ENCODE peak calls at places on chromosomes 7 and 10, in eight cellular contexts. Y, F, T, O, N, J, G and Q are unnamed samples.

GRCh38 chr7:131895541-131896173 is 339.2 kb upstream of the PODXL start:
- DNase-seq in Y (no peak), F (no peak), T (peak), O (no peak), N (peak), J (no peak), G (no peak), Q (no peak)

GRCh38 chr10:115164220-115164619 is 71.1 kb downstream of the ATRNL1 start:
- DNase-seq in Y (no peak), F (no peak), T (no peak), O (no peak), N (no peak), J (no peak), G (no peak), Q (no peak)

GRCh38 chr10:125548878-125549277 is 134.1 kb downstream of the TEX36 start:
- DNase-seq in Y (no peak), F (no peak), T (no peak), O (no peak), N (no peak), J (no peak), G (no peak), Q (no peak)

GRCh38 chr10:124579003-124579384 is 117.4 kb downstream of the LHPP start:
- DNase-seq in Y (no peak), F (no peak), T (no peak), O (no peak), N (no peak), J (no peak), G (no peak), Q (no peak)

GRCh38 chr10:132628966-132629900 is 91.6 kb downstream of the INPP5A start:
- DNase-seq in Y (no peak), F (no peak), T (peak), O (no peak), N (no peak), J (no peak), G (no peak), Q (no peak)

GRCh38 chr7:116828281-116828680 is 34.1 kb upstream of the CAPZA2 start:
- DNase-seq in Y (no peak), F (no peak), T (no peak), O (no peak), N (no peak), J (no peak), G (no peak), Q (no peak)

GRCh38 chr7:121544726-121545125 is 148.6 kb upstream of the FAM3C start:
- DNase-seq in Y (no peak), F (no peak), T (no peak), O (no peak), N (no peak), J (no peak), G (no peak), Q (no peak)

GRCh38 chr7:24659505-24659904 is 86.3 kb downstream of the PALS2 start:
- DNase-seq in Y (no peak), F (no peak), T (no peak), O (no peak), N (no peak), J (no peak), G (no peak), Q (no peak)

GRCh38 chr7:90655566-90655965 is 59.4 kb downstream of the CDK14 start:
- DNase-seq in Y (no peak), F (no peak), T (no peak), O (no peak), N (no peak), J (no peak), G (no peak), Q (no peak)

GRCh38 chr10:111335826-111336225 is 259.0 kb downstream of the ADRA2A start:
- DNase-seq in Y (no peak), F (no peak), T (no peak), O (no peak), N (no peak), J (no peak), G (no peak), Q (no peak)

GRCh38 chr7:146956323-146956722 is 839.7 kb downstream of the CNTNAP2 start:
- DNase-seq in Y (no peak), F (no peak), T (no peak), O (no peak), N (peak), J (no peak), G (no peak), Q (no peak)

GRCh38 chr7:47383064-47383463 is 198.8 kb downstream of the TNS3 start:
- DNase-seq in Y (no peak), F (no peak), T (no peak), O (no peak), N (no peak), J (no peak), G (no peak), Q (peak)

GRCh38 chr10:72097448-72098300 is 9.3 kb upstream of the SPOCK2 start:
- DNase-seq in Y (no peak), F (peak), T (peak), O (no peak), N (no peak), J (no peak), G (no peak), Q (no peak)

GRCh38 chr7:81110673-81111072 is 191.8 kb upstream of the SEMA3C start:
- DNase-seq in Y (no peak), F (no peak), T (no peak), O (no peak), N (no peak), J (no peak), G (no peak), Q (no peak)

GRCh38 chr7:121624922-121625321 is 228.8 kb upstream of the FAM3C start:
- DNase-seq in Y (no peak), F (peak), T (no peak), O (no peak), N (no peak), J (no peak), G (no peak), Q (no peak)

GRCh38 chr7:6246257-6246917 is 26.0 kb downstream of the CYTH3 start:
- DNase-seq in Y (no peak), F (no peak), T (no peak), O (no peak), N (no peak), J (no peak), G (no peak), Q (no peak)

GRCh38 chr10:106076496-106076895 is 1088.0 kb downstream of the SORCS1 start:
- DNase-seq in Y (no peak), F (no peak), T (no peak), O (no peak), N (no peak), J (no peak), G (no peak), Q (no peak)

GRCh38 chr7:43559939-43560335 is 23.0 kb upstream of the STK17A start:
- DNase-seq in Y (no peak), F (no peak), T (no peak), O (no peak), N (no peak), J (no peak), G (no peak), Q (no peak)

GRCh38 chr10:119776536-119776935 is 50.7 kb downstream of the INPP5F start:
- DNase-seq in Y (no peak), F (no peak), T (no peak), O (no peak), N (no peak), J (no peak), G (no peak), Q (no peak)

GRCh38 chr10:133015321-133015720 is 72.4 kb upstream of the ADGRA1 start:
- DNase-seq in Y (no peak), F (no peak), T (no peak), O (no peak), N (no peak), J (no peak), G (no peak), Q (no peak)

GRCh38 chr10:21624951-21625350 is 90.9 kb downstream of the MLLT10 start:
- DNase-seq in Y (no peak), F (no peak), T (no peak), O (no peak), N (no peak), J (no peak), G (no peak), Q (no peak)

GRCh38 chr7:29606287-29606721 is 42.7 kb downstream of the PRR15 start:
- DNase-seq in Y (no peak), F (no peak), T (peak), O (no peak), N (no peak), J (peak), G (no peak), Q (no peak)